ENCODE peak calls at places on chromosomes 13 and 19, in four cellular contexts. One of them, this sample, is unnamed.

GRCh38 chr13:95100525-95101121 is 200.6 kb downstream of the ABCC4 start:
- DNase-seq in right lobe of liver: no peak
- DNase-seq in CD8-positive, alpha-beta memory T cell: no peak
- DNase-seq in testis: no peak
- DNase-seq in this sample: no peak

GRCh38 chr19:11019824-11020223 is 59.0 kb downstream of the SMARCA4 start:
- DNase-seq in CD8-positive, alpha-beta memory T cell: no peak
- DNase-seq in right lobe of liver: no peak
- DNase-seq in testis: peak; percentile 77
- DNase-seq in this sample: no peak

GRCh38 chr13:113207890-113208423 is 512 bp downstream of the PCID2 start:
- DNase-seq in testis: peak; percentile 33
- DNase-seq in CD8-positive, alpha-beta memory T cell: no peak
- DNase-seq in right lobe of liver: peak; percentile 63
- DNase-seq in this sample: no peak

GRCh38 chr13:48235814-48236135 is 2.8 kb downstream of the ITM2B start:
- DNase-seq in right lobe of liver: no peak
- DNase-seq in testis: no peak
- DNase-seq in CD8-positive, alpha-beta memory T cell: no peak
- DNase-seq in this sample: no peak

GRCh38 chr19:49331616-49332055 is 3.6 kb upstream of the CD37 start:
- DNase-seq in right lobe of liver: peak; percentile 59
- DNase-seq in CD8-positive, alpha-beta memory T cell: peak; percentile 33
- DNase-seq in testis: peak; percentile 64
- DNase-seq in this sample: peak; percentile 38

GRCh38 chr19:46115396-46116109 is 8.9 kb downstream of the IGFL3 start:
- DNase-seq in testis: no peak
- DNase-seq in right lobe of liver: no peak
- DNase-seq in CD8-positive, alpha-beta memory T cell: no peak
- DNase-seq in this sample: no peak

GRCh38 chr19:14333101-14333871 is 48.0 kb upstream of the ADGRE5 start:
- DNase-seq in testis: peak; percentile 16
- DNase-seq in right lobe of liver: no peak
- DNase-seq in CD8-positive, alpha-beta memory T cell: no peak
- DNase-seq in this sample: no peak

GRCh38 chr19:17450264-17451075 is 2.0 kb upstream of the TMEM221 start:
- DNase-seq in right lobe of liver: no peak
- DNase-seq in testis: no peak
- DNase-seq in CD8-positive, alpha-beta memory T cell: no peak
- DNase-seq in this sample: no peak

GRCh38 chr13:40445557-40445990 is 220.9 kb downstream of the FOXO1 start:
- DNase-seq in testis: no peak
- DNase-seq in CD8-positive, alpha-beta memory T cell: no peak
- DNase-seq in right lobe of liver: peak; percentile 62
- DNase-seq in this sample: no peak

DNA sequence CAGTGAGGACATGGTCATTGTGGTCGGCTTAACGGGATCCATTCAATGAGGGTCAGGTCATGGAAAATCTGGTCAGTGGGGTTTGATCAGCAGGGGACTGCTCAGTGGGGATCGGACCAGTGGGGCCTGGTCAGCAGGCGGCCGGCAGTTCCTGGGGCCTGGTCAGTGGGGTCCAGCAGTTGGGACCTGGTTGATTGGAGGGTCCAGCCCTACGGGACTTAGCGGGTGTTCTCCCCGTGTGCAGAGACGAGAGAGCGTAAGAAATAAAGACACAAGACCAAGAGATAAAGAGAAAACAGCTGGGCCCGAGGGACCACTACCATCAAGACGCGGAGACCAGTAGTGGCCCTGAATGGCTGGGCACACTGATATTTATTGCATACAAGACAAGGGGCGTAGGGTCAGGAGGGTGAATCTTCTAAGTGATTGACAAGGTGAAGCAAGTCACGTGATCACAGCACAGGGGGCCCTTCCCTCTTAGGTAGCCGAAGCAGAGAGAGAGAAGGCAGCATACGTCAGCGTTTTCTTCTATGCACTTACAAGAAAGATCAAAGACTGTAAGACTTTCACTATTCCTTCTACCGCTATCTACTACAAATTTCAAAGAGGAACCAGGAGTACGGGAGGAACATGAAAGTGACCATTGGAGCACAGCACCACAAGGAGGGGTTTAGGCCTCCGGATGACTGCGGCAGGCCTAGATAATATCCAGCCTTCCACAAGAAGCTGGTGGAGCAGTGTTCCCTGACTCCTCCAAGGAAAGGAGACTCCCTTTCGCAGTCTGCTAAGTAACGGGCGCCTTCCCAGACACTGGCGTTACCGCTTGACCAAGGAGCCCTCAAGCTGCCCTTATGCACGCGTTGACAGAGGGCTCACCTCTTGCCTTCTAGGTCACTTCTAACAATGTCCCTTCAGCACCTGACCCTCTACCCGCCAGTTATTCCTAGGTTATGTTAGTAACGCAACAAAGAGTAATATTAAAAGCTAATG is 62.1 kb upstream of the TPM4 start:
- DNase-seq in right lobe of liver: no peak
- DNase-seq in testis: peak; percentile 11
- DNase-seq in CD8-positive, alpha-beta memory T cell: no peak
- DNase-seq in this sample: no peak
- H3K9me3 ChIP-seq in right lobe of liver: no peaks in the 10 kb centered on the region
- H3K9me3 ChIP-seq in testis: no peaks in the 10 kb centered on the region
- H3K9me3 ChIP-seq in CD8-positive, alpha-beta memory T cell: no peaks in the 10 kb centered on the region
- H3K9me3 ChIP-seq in this sample: no peaks in the 10 kb centered on the region

GRCh38 chr19:52370341-52370710 is 603 bp downstream of the ZNF880 start:
- DNase-seq in right lobe of liver: no peak
- DNase-seq in testis: no peak
- DNase-seq in CD8-positive, alpha-beta memory T cell: no peak
- DNase-seq in this sample: no peak
- H3K9me3 ChIP-seq in right lobe of liver: peaks cover 5% of the 10 kb centered on the region
- H3K9me3 ChIP-seq in testis: no peaks in the 10 kb centered on the region
- H3K9me3 ChIP-seq in CD8-positive, alpha-beta memory T cell: peaks cover 25% of the 10 kb centered on the region
- H3K9me3 ChIP-seq in this sample: peaks cover 12% of the 10 kb centered on the region

GRCh38 chr19:8902520-8902919 is 70.3 kb downstream of the MBD3L1 start:
- DNase-seq in testis: no peak
- DNase-seq in right lobe of liver: no peak
- DNase-seq in CD8-positive, alpha-beta memory T cell: no peak
- DNase-seq in this sample: no peak

GRCh38 chr19:8904597-8904996 is 72.4 kb downstream of the MBD3L1 start:
- DNase-seq in right lobe of liver: no peak
- DNase-seq in CD8-positive, alpha-beta memory T cell: no peak
- DNase-seq in testis: no peak
- DNase-seq in this sample: no peak

GRCh38 chr19:8899356-8899755 is 67.2 kb downstream of the MBD3L1 start:
- DNase-seq in CD8-positive, alpha-beta memory T cell: no peak
- DNase-seq in testis: no peak
- DNase-seq in right lobe of liver: no peak
- DNase-seq in this sample: no peak

GRCh38 chr19:8897106-8897505 is 64.9 kb downstream of the MBD3L1 start:
- DNase-seq in testis: no peak
- DNase-seq in right lobe of liver: no peak
- DNase-seq in CD8-positive, alpha-beta memory T cell: no peak
- DNase-seq in this sample: no peak

GRCh38 chr19:8900421-8900820 is 68.2 kb downstream of the MBD3L1 start:
- DNase-seq in CD8-positive, alpha-beta memory T cell: no peak
- DNase-seq in right lobe of liver: no peak
- DNase-seq in testis: no peak
- DNase-seq in this sample: no peak
- H3K9me3 ChIP-seq in CD8-positive, alpha-beta memory T cell: no peaks in the 10 kb centered on the region
- H3K9me3 ChIP-seq in right lobe of liver: no peaks in the 10 kb centered on the region
- H3K9me3 ChIP-seq in testis: no peaks in the 10 kb centered on the region
- H3K9me3 ChIP-seq in this sample: no peaks in the 10 kb centered on the region

GRCh38 chr19:34759218-34759917 is 13.6 kb downstream of the ZNF599 start:
- DNase-seq in CD8-positive, alpha-beta memory T cell: no peak
- DNase-seq in testis: no peak
- DNase-seq in right lobe of liver: no peak
- DNase-seq in this sample: no peak
- H3K9me3 ChIP-seq in CD8-positive, alpha-beta memory T cell: peaks cover 49% of the 10 kb centered on the region
- H3K9me3 ChIP-seq in testis: no peaks in the 10 kb centered on the region
- H3K9me3 ChIP-seq in right lobe of liver: peaks cover 44% of the 10 kb centered on the region
- H3K9me3 ChIP-seq in this sample: peaks cover 23% of the 10 kb centered on the region

DNA sequence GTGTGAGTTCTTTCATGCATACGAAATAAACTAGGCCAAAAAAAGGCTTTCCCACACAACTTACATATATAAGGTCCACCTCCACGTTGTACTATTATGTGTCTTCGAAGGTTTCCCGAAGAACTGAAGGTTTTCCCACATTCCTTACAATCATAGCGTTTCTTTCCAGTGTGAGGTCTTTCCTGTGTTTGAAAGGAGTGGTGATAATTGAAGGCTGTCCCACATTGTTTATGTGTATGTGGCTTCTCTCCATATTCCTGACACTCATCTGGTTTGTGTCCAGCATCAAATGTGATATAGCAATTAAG is 14.6 kb downstream of the ZNF442 start:
- DNase-seq in testis: no peak
- DNase-seq in right lobe of liver: no peak
- DNase-seq in CD8-positive, alpha-beta memory T cell: no peak
- DNase-seq in this sample: no peak
- H3K9me3 ChIP-seq in testis: no peaks in the 10 kb centered on the region
- H3K9me3 ChIP-seq in right lobe of liver: peaks cover 43% of the 10 kb centered on the region
- H3K9me3 ChIP-seq in CD8-positive, alpha-beta memory T cell: peaks cover 32% of the 10 kb centered on the region
- H3K9me3 ChIP-seq in this sample: peaks cover 12% of the 10 kb centered on the region

GRCh38 chr19:58040751-58041525 is 7.1 kb downstream of the ZSCAN1 start:
- DNase-seq in testis: no peak
- DNase-seq in right lobe of liver: no peak
- DNase-seq in CD8-positive, alpha-beta memory T cell: no peak
- DNase-seq in this sample: no peak
- H3K9me3 ChIP-seq in testis: no peaks in the 10 kb centered on the region
- H3K9me3 ChIP-seq in right lobe of liver: no peaks in the 10 kb centered on the region
- H3K9me3 ChIP-seq in CD8-positive, alpha-beta memory T cell: no peaks in the 10 kb centered on the region
- H3K9me3 ChIP-seq in this sample: peaks cover 3% of the 10 kb centered on the region

GRCh38 chr19:56705939-56706338 is 34.4 kb upstream of the ZNF835 start:
- DNase-seq in testis: no peak
- DNase-seq in CD8-positive, alpha-beta memory T cell: no peak
- DNase-seq in right lobe of liver: no peak
- DNase-seq in this sample: no peak
- H3K9me3 ChIP-seq in testis: no peaks in the 10 kb centered on the region
- H3K9me3 ChIP-seq in CD8-positive, alpha-beta memory T cell: no peaks in the 10 kb centered on the region
- H3K9me3 ChIP-seq in right lobe of liver: no peaks in the 10 kb centered on the region
- H3K9me3 ChIP-seq in this sample: peaks cover 3% of the 10 kb centered on the region

GRCh38 chr19:36685835-36686234 is 1.6 kb upstream of the ZNF567 start:
- DNase-seq in CD8-positive, alpha-beta memory T cell: no peak
- DNase-seq in right lobe of liver: no peak
- DNase-seq in testis: no peak
- DNase-seq in this sample: no peak
- H3K9me3 ChIP-seq in CD8-positive, alpha-beta memory T cell: no peaks in the 10 kb centered on the region
- H3K9me3 ChIP-seq in right lobe of liver: no peaks in the 10 kb centered on the region
- H3K9me3 ChIP-seq in testis: no peaks in the 10 kb centered on the region
- H3K9me3 ChIP-seq in this sample: peaks cover 3% of the 10 kb centered on the region

GRCh38 chr19:4851551-4852290 is 15.7 kb downstream of the PLIN3 start:
- DNase-seq in CD8-positive, alpha-beta memory T cell: peak; percentile 69
- DNase-seq in right lobe of liver: peak; percentile 64
- DNase-seq in testis: peak; percentile 65
- DNase-seq in this sample: peak; percentile 73
- H3K9me3 ChIP-seq in CD8-positive, alpha-beta memory T cell: no peaks in the 10 kb centered on the region
- H3K9me3 ChIP-seq in right lobe of liver: no peaks in the 10 kb centered on the region
- H3K9me3 ChIP-seq in testis: no peaks in the 10 kb centered on the region
- H3K9me3 ChIP-seq in this sample: no peaks in the 10 kb centered on the region

GRCh38 chr13:43365042-43365344 is 341.6 kb downstream of the DNAJC15 start:
- DNase-seq in CD8-positive, alpha-beta memory T cell: no peak
- DNase-seq in testis: no peak
- DNase-seq in right lobe of liver: no peak
- DNase-seq in this sample: no peak
- H3K9me3 ChIP-seq in CD8-positive, alpha-beta memory T cell: no peaks in the 10 kb centered on the region
- H3K9me3 ChIP-seq in testis: no peaks in the 10 kb centered on the region
- H3K9me3 ChIP-seq in right lobe of liver: no peaks in the 10 kb centered on the region
- H3K9me3 ChIP-seq in this sample: no peaks in the 10 kb centered on the region